ENCODE peak calls at places on chromosomes 13 and 19, in four cellular contexts. M is HCT116, F is H1, D is SK-N-SH. E is an unnamed sample.

GRCh38 chr13:29676535-29676934 is 81.0 kb upstream of the SLC7A1 start:
- DNase-seq in F (no peak), D (no peak), M (no peak), E (no peak)

GRCh38 chr13:75670496-75670895 is 34.4 kb downstream of the LMO7 start:
- DNase-seq in M (no peak), F (no peak), D (no peak), E (no peak)

GRCh38 chr19:16608290-16608704 is 19.7 kb downstream of the MED26 start:
- DNase-seq in M (no peak), F (no peak), D (no peak), E (no peak)

GRCh38 chr19:6467384-6467783 is 3.3 kb downstream of the CRB3 start:
- DNase-seq in D (no peak), F (no peak), M (no peak), E (no peak)

GRCh38 chr13:94249512-94249911 is 230.0 kb downstream of the DCT start:
- DNase-seq in M (no peak), F (no peak), D (no peak), E (no peak)

GRCh38 chr13:112466132-112467025 is 90.2 kb downstream of the SPACA7 start:
- DNase-seq in D (no peak), F (no peak), M (no peak), E (no peak)

GRCh38 chr19:52492991-52493470 is 34.4 kb upstream of the ZNF808 start:
- DNase-seq in D (peak; percentile 8), F (peak; percentile 44), M (no peak), E (peak; percentile 74)

GRCh38 chr13:20525144-20525600 is 485 bp downstream of the CRYL1 start:
- DNase-seq in F (no peak), M (no peak), D (no peak), E (no peak)

GRCh38 chr19:33192010-33192409 is 2.1 kb upstream of the LRP3 start:
- DNase-seq in M (no peak), F (no peak), D (peak; percentile 38), E (no peak)

GRCh38 chr19:8144273-8144672 is 5.1 kb downstream of the FBN3 start:
- DNase-seq in D (no peak), M (no peak), F (no peak), E (no peak)

GRCh38 chr13:101989798-101990350 is 412.0 kb downstream of the FGF14 start:
- DNase-seq in M (no peak), D (no peak), F (no peak), E (no peak)

GRCh38 chr13:89865331-89865833 is 1482.1 kb upstream of the MIR17HG start:
- DNase-seq in D (no peak), F (no peak), M (no peak), E (no peak)

GRCh38 chr13:102774596-102775375 is 1.2 kb upstream of the TEX30 start:
- DNase-seq in F (no peak), D (no peak), M (no peak), E (no peak)

GRCh38 chr13:42807236-42807635 is 25.9 kb downstream of the FAM216B start:
- DNase-seq in F (no peak), M (no peak), D (no peak), E (no peak)

GRCh38 chr13:113096052-113096744 is 9.4 kb upstream of the F7 start:
- DNase-seq in F (no peak), M (no peak), D (no peak), E (no peak)

GRCh38 chr13:33249066-33249465 is 36.5 kb downstream of the STARD13 start:
- DNase-seq in D (no peak), F (no peak), M (peak; percentile 13), E (no peak)

GRCh38 chr19:47231215-47232054 is 436 bp upstream of the BBC3 start:
- DNase-seq in F (no peak), D (peak; percentile 94), M (no peak), E (no peak)

GRCh38 chr19:42018503-42019193 is 24.6 kb upstream of the ATP1A3 start:
- DNase-seq in M (no peak), D (no peak), F (no peak), E (no peak)

GRCh38 chr13:81320516-81320915 is 979.6 kb upstream of the SPRY2 start:
- DNase-seq in D (no peak), F (no peak), M (no peak), E (no peak)

GRCh38 chr13:28415994-28416411 is 78.9 kb downstream of the FLT1 start:
- DNase-seq in F (no peak), D (no peak), M (peak; percentile 1), E (no peak)

GRCh38 chr19:48967346-48968178 is 2.5 kb downstream of the FTL start:
- DNase-seq in F (no peak), D (no peak), M (no peak), E (no peak)

GRCh38 chr19:50333737-50334617 is 4.8 kb upstream of the KCNC3 start:
- DNase-seq in F (no peak), D (peak; percentile 98), M (no peak), E (peak; percentile 45)

GRCh38 chr13:41137241-41137640 is 4.6 kb upstream of the KBTBD6 start:
- DNase-seq in D (no peak), F (no peak), M (no peak), E (no peak)

GRCh38 chr19:23294141-23294540 is 43.9 kb upstream of the ZNF724 start:
- DNase-seq in M (no peak), D (no peak), F (no peak), E (no peak)

GRCh38 chr19:6413291-6413690 is 11.3 kb downstream of the KHSRP start:
- DNase-seq in M (no peak), D (peak; percentile 26), F (no peak), E (no peak)

GRCh38 chr19:19447536-19448237 is 42.2 kb downstream of the GATAD2A start:
- DNase-seq in F (no peak), M (no peak), D (no peak), E (no peak)

GRCh38 chr13:76116931-76117330 is 480.8 kb downstream of the LMO7 start:
- DNase-seq in F (no peak), M (no peak), D (no peak), E (no peak)

GRCh38 chr13:101916108-101916757 is 463.8 kb downstream of the ITGBL1 start:
- DNase-seq in M (no peak), F (peak; percentile 43), D (peak; percentile 87), E (no peak)

GRCh38 chr19:46303702-46304397 is 7.0 kb downstream of the HIF3A start:
- DNase-seq in M (peak; percentile 92), D (peak; percentile 82), F (peak; percentile 94), E (peak; percentile 96)

GRCh38 chr19:29105629-29106352 is 107.2 kb downstream of the UQCRFS1 start:
- DNase-seq in D (no peak), M (no peak), F (no peak), E (no peak)

GRCh38 chr13:78247362-78247761 is 328.7 kb upstream of the EDNRB start:
- DNase-seq in D (no peak), M (no peak), F (no peak), E (no peak)

GRCh38 chr19:9531933-9532332 is 6.5 kb downstream of the ZNF426 start:
- DNase-seq in D (no peak), F (no peak), M (no peak), E (no peak)

GRCh38 chr13:98033277-98034247 is 80.1 kb downstream of the IPO5 start:
- DNase-seq in D (peak; percentile 39), F (no peak), M (peak; percentile 16), E (no peak)

GRCh38 chr13:102879793-102880499 is 34.1 kb downstream of the ERCC5 start:
- DNase-seq in F (no peak), D (no peak), M (no peak), E (no peak)

GRCh38 chr13:73681779-73682178 is 452.4 kb downstream of the KLF12 start:
- DNase-seq in F (no peak), M (no peak), D (no peak), E (no peak)

GRCh38 chr13:76634431-76635191 is 251.6 kb downstream of the KCTD12 start:
- DNase-seq in F (no peak), D (no peak), M (no peak), E (no peak)

DNA sequence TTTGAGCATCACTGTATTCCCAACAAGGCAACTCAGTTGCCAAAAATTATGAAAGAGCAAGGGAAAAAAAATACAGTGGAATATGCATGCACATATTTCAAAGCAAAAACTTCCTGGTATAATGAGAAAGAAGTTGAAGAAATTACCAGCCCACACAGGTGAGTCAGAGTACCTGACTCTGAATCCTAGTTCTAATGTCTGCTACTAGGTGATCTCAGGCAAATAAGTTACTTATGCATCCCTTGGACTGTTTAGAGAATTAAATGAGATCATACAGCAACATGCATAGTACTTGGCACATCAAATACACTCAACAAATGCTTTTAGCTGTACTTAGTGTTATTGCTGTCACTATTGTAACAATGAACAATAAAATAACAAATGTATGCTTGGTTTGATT is 144.9 kb downstream of the MIPEP start:
- DNase-seq in D (no peak), M (no peak), F (no peak), E (no peak)
- TF ChIP-seq JUND in D (no peak), M (no peak), F (no peak), E (no peak)

GRCh38 chr19:17944301-17944700 is 11.5 kb downstream of the CCDC124 start:
- DNase-seq in D (no peak), F (no peak), M (no peak), E (no peak)
- TF ChIP-seq JUND in D (no peak), F (no peak), M (no peak), E (no peak)

DNA sequence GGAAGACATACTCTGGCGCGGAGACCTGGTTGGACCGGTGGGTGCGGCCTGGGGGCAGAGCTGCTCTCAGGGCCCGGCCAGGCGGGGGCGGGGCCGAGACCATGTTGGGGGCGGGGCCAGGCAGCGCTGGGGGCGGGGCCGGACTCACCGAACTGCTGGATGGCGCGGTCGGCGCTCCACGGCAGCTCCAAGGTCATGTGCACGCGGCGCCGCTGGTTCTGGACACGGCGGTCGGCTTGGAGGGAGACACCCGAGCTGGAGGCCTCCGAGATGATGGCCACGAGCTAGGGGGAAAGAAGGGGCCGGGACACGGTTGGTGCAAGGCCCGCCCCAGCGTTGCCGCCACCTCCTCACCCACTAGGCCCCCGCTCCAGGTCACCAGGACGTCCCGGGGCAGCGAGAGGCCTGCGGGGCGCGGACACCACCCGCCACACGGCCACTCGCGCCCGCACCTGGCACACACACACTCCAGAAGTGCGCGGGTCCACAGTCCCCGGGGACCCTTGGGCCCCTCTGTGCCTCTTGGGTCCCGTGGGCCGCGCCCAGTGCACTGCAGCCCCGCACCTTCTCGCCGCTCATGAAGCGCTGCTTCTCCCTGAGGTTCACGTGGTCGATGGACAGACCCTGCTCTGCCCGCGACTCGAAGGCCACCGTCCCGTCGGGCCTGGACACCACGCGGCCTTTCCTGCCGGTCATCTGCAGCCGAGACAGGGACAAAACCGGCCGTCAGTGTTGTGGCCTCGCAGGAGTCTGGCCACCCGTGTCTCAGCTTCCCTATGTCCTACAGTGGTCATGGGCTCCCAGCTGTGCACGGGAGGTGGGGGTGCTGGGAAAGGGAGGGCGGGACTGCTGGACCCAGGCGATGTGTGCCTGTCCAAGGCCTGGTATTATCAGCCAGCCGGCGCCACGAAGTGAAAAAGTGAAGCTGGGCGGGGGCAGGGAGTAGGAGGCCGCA is 8.7 kb downstream of the GPX4 start:
- DNase-seq in F (no peak), D (peak; percentile 79), M (no peak), E (peak; percentile 78)
- TF ChIP-seq JUND in F (no peak), D (no peak), M (no peak), E (no peak)

GRCh38 chr19:13797058-13797440 is 1.8 kb downstream of the ZSWIM4 start:
- DNase-seq in F (no peak), D (no peak), M (no peak), E (no peak)

GRCh38 chr19:13794752-13795589 is at the start of gene ZSWIM4:
- DNase-seq in F (peak; percentile 97), D (peak; percentile 98), M (peak; percentile 98), E (peak; percentile 97)

GRCh38 chr19:13794388-13794751 is 873 bp upstream of the ZSWIM4 start:
- DNase-seq in D (no peak), M (no peak), F (no peak), E (no peak)

GRCh38 chr19:13796301-13797057 is 1.2 kb downstream of the ZSWIM4 start:
- DNase-seq in F (no peak), M (peak; percentile 60), D (peak; percentile 43), E (no peak)

GRCh38 chr19:13795595-13796300 is 505 bp downstream of the ZSWIM4 start:
- DNase-seq in F (no peak), D (peak; percentile 56), M (no peak), E (no peak)
- TF ChIP-seq JUND in F (no peak), D (no peak), M (no peak), E (no peak)

E was measured in T47D.